ENCODE peak calls at places on chromosomes 11 and 22, in eight cellular contexts. J is AG09309; Y is hepatocyte; H is fibroblast of lung; E is MG63; K is CD8-positive, alpha-beta T cell; Q is effector memory CD4-positive, alpha-beta T cell; N is left ventricle myocardium inferior. R is an unnamed sample.

GRCh38 chr11:104028476-104028875 is 8.0 kb upstream of the DDI1 start:
- DNase-seq in J (no peak), Y (no peak), H (peak; percentile 29), E (no peak), K (no peak), Q (no peak), N (no peak), R (no peak)

GRCh38 chr11:62974848-62975522 is 9.8 kb downstream of the SLC22A6 start:
- DNase-seq in J (no peak), Y (peak; percentile 73), H (no peak), E (peak; percentile 63), K (no peak), Q (no peak), N (peak; percentile 56), R (no peak)

GRCh38 chr22:42299586-42300285 is 29.3 kb upstream of the TCF20 start:
- DNase-seq in J (no peak), Y (peak; percentile 58), H (no peak), E (no peak), K (peak; percentile 55), Q (peak; percentile 59), N (peak; percentile 48), R (peak; percentile 62)

GRCh38 chr22:20023214-20023613 is 2.3 kb downstream of the TANGO2 start:
- DNase-seq in J (no peak), Y (no peak), H (no peak), E (no peak), K (no peak), Q (no peak), N (no peak), R (no peak)

GRCh38 chr11:13884159-13884799 is 78.2 kb upstream of the SPON1 start:
- DNase-seq in J (no peak), Y (no peak), H (no peak), E (no peak), K (no peak), Q (no peak), N (no peak), R (no peak)

GRCh38 chr11:36328956-36329673 is 33.0 kb downstream of the PRR5L start:
- DNase-seq in J (no peak), Y (no peak), H (no peak), E (no peak), K (no peak), Q (no peak), N (no peak), R (no peak)

GRCh38 chr11:115929618-115930129 is 425.5 kb upstream of the CADM1 start:
- DNase-seq in J (no peak), Y (no peak), H (no peak), E (no peak), K (no peak), Q (no peak), N (no peak), R (no peak)

GRCh38 chr11:63478896-63479295 is 12.1 kb downstream of the PLAAT5 start:
- DNase-seq in J (peak; percentile 43), Y (peak; percentile 84), H (peak; percentile 86), E (peak; percentile 42), K (peak; percentile 23), Q (peak; percentile 22), N (no peak), R (peak; percentile 67)

GRCh38 chr11:74648894-74649293 is 56.5 kb downstream of the POLD3 start:
- DNase-seq in J (peak; percentile 47), Y (no peak), H (peak; percentile 57), E (peak; percentile 9), K (no peak), Q (no peak), N (no peak), R (no peak)

GRCh38 chr22:36405671-36406070 is 17.9 kb upstream of the MYH9 start:
- DNase-seq in J (no peak), Y (no peak), H (peak; percentile 45), E (no peak), K (peak; percentile 58), Q (peak; percentile 39), N (no peak), R (peak; percentile 90)

GRCh38 chr11:68889948-68890446 is 13.6 kb downstream of the MRPL21 start:
- DNase-seq in J (peak; percentile 74), Y (peak; percentile 74), H (peak; percentile 75), E (peak; percentile 10), K (no peak), Q (no peak), N (peak; percentile 78), R (no peak)

GRCh38 chr11:28559497-28559896 is 451.3 kb downstream of the METTL15 start:
- DNase-seq in J (no peak), Y (no peak), H (peak; percentile 33), E (no peak), K (no peak), Q (no peak), N (no peak), R (no peak)

GRCh38 chr22:29916007-29916544 is 33.1 kb downstream of the MTMR3 start:
- DNase-seq in J (no peak), Y (no peak), H (no peak), E (no peak), K (no peak), Q (no peak), N (no peak), R (no peak)

GRCh38 chr11:95732930-95733602 is 56.5 kb downstream of the FAM76B start:
- DNase-seq in J (no peak), Y (no peak), H (no peak), E (no peak), K (no peak), Q (no peak), N (no peak), R (no peak)

GRCh38 chr11:29171350-29171950 is 845.4 kb downstream of the KCNA4 start:
- DNase-seq in J (no peak), Y (no peak), H (no peak), E (no peak), K (no peak), Q (no peak), N (no peak), R (no peak)

GRCh38 chr22:20464096-20464614 is 26.5 kb upstream of the SCARF2 start:
- DNase-seq in J (no peak), Y (no peak), H (no peak), E (no peak), K (peak; percentile 54), Q (peak; percentile 35), N (no peak), R (peak; percentile 84)

GRCh38 chr11:2806351-2807058 is 79.1 kb downstream of the CDKN1C start:
- DNase-seq in J (no peak), Y (no peak), H (no peak), E (no peak), K (no peak), Q (no peak), N (peak; percentile 13), R (peak; percentile 0)

GRCh38 chr22:49439373-49439772 is 388.3 kb downstream of the BRD1 start:
- DNase-seq in J (no peak), Y (no peak), H (no peak), E (no peak), K (no peak), Q (no peak), N (no peak), R (no peak)

GRCh38 chr22:32534252-32535215 is 59.9 kb downstream of the FBXO7 start:
- DNase-seq in J (no peak), Y (peak; percentile 65), H (no peak), E (no peak), K (no peak), Q (no peak), N (peak; percentile 65), R (no peak)

GRCh38 chr11:57476223-57476882 is 16.0 kb downstream of the RTN4RL2 start:
- DNase-seq in J (no peak), Y (peak; percentile 60), H (no peak), E (no peak), K (no peak), Q (no peak), N (peak; percentile 57), R (peak; percentile 32)

DNA sequence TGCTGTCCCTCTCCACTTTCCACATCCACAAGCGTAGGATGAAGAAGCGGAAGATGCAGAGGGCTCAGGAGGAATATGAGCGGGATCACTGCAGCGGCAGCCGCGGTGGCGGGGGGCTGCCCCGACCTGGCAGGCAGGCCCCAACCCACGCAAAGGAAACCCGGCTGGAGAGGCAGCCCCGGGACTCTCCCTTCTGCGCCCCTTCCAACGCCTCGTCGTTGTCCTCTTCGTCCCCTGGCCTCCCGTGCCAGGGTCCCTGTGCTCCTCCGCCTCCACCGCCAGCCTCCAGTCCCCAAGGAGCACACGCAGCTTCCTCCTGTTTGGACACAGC is 1.8 kb downstream of the C11orf87 start:
- DNase-seq in J (no peak), Y (no peak), H (no peak), E (no peak), K (no peak), Q (no peak), N (no peak), R (no peak)
- H3K4me3 ChIP-seq in J (peak overlapping the region; percentile 63), Y (no peak overlapping the region), H (no peak overlapping the region), E (peak overlapping the region; percentile 46), K (no peak overlapping the region), Q (no peak overlapping the region), N (peak overlapping the region; percentile 60), R (no peak overlapping the region)

GRCh38 chr11:61007971-61008896 is 36.8 kb downstream of the CD6 start:
- DNase-seq in J (no peak), Y (peak; percentile 30), H (no peak), E (no peak), K (no peak), Q (no peak), N (no peak), R (no peak)
- H3K4me3 ChIP-seq in J (no peak overlapping the region), Y (peak overlapping the region; percentile 49), H (no peak overlapping the region), E (no peak overlapping the region), K (no peak overlapping the region), Q (no peak overlapping the region), N (peak overlapping the region; percentile 65), R (no peak overlapping the region)

DNA sequence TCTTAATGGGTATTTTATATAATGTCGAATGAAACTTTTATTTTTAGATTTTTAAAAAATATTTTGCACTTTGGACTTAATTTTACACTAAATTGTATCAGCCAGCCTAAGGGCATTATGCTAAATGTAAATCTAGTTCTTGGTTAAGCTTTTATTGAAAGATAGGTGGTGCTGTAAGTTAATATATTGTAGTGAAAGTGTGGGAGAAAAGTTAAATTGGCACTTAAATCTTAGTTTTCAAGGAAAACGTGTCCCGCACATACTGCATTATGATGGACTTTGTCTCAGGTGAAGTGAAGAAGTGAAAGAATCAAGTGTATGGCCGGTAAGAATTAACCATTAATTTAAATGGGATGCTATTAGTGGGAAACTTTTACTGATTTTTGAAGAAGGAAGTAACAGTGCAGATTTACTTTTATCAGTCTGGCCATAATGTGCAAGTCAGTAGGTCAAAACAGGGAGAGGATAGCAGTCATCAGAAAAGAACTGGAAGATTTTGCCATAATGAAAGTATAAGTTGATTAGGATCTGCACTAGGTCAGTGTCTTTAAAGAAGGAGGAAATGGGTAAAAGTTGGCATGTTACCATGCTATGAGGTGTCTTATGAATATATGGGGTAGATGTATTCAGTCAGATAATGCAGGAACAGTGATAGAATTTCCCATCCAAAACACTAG is 81.6 kb downstream of the PDHX start:
- DNase-seq in J (no peak), Y (no peak), H (peak; percentile 68), E (no peak), K (no peak), Q (no peak), N (no peak), R (peak; percentile 49)
- H3K4me3 ChIP-seq in J (no peak overlapping the region), Y (no peak overlapping the region), H (no peak overlapping the region), E (no peak overlapping the region), K (no peak overlapping the region), Q (no peak overlapping the region), N (no peak overlapping the region), R (peak overlapping the region; percentile 42)

DNA sequence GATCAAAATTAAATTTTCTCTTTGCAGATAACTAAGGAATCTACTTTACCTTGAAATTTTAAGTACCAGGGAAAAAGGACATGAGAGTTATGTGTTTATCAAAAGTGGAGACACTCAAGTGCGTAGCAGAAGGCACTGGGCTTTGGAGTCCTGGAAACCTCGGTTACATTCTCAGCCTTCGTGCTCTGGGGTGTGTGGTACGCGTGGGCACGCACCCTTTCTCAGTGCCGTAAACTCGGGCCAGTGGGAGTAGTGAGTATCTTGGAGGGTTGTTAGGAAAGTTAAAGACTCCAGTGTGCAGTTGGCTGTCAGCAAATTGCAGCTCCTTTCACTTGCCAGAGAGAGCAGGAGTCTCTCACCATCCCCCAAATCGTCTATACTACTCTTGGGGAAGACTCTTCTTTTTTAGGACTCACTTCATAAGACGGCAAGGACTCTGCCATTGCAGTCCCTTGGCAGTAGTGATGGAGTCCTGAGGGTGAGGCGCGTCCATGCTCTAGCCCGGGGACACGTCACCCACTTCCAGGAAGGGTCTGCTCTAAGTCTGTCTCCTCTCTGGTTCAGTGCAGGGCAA is 171.8 kb downstream of the TBC1D22A start:
- DNase-seq in J (no peak), Y (no peak), H (no peak), E (no peak), K (no peak), Q (no peak), N (no peak), R (no peak)
- H3K4me3 ChIP-seq in J (no peak overlapping the region), Y (no peak overlapping the region), H (no peak overlapping the region), E (no peak overlapping the region), K (no peak overlapping the region), Q (no peak overlapping the region), N (no peak overlapping the region), R (no peak overlapping the region)